ENCODE peak calls at places on chromosomes 13 and 19, in seven cellular contexts. H is uterus; Q is fibroblast of lung; M is bronchial epithelial cell; O is spleen; K is keratinocyte; P is CD8-positive, alpha-beta T cell. B is an unnamed sample.

GRCh38 chr19:32598022-32598421 is 17.0 kb downstream of the PDCD5 start:
- DNase-seq in O (no peak), H (no peak), K (no peak), M (no peak), P (no peak), Q (no peak), B (no peak)

GRCh38 chr13:31207630-31208549 is 8.1 kb downstream of the B3GLCT start:
- DNase-seq in H (peak; percentile 70), P (no peak), K (no peak), O (no peak), Q (peak; percentile 76), M (no peak), B (peak; percentile 38)

GRCh38 chr19:48510421-48511268 is 990 bp downstream of the LMTK3 start:
- DNase-seq in Q (peak; percentile 33), P (peak; percentile 67), K (no peak), O (peak; percentile 88), H (peak; percentile 62), M (peak; percentile 29), B (peak; percentile 27)

GRCh38 chr13:26867451-26868067 is 107.0 kb upstream of the GPR12 start:
- DNase-seq in P (no peak), K (no peak), M (peak; percentile 8), H (no peak), O (no peak), Q (peak; percentile 17), B (peak; percentile 22)

GRCh38 chr13:39567569-39567968 is 35.4 kb downstream of the LHFPL6 start:
- DNase-seq in O (no peak), P (no peak), H (no peak), Q (no peak), M (no peak), K (no peak), B (no peak)

GRCh38 chr19:14553042-14553938 is 18.6 kb downstream of the NDUFB7 start:
- DNase-seq in H (no peak), O (no peak), K (no peak), Q (no peak), M (no peak), P (no peak), B (no peak)

GRCh38 chr13:108322206-108322824 is 52.8 kb downstream of the TNFSF13B start:
- DNase-seq in P (no peak), H (no peak), O (no peak), Q (peak; percentile 33), M (peak; percentile 47), K (peak; percentile 1), B (peak; percentile 22)

GRCh38 chr13:24670927-24671326 is 9.3 kb upstream of the ATP12A start:
- DNase-seq in K (no peak), H (no peak), Q (peak; percentile 20), M (no peak), P (no peak), O (no peak), B (peak; percentile 9)

GRCh38 chr13:35599385-35599784 is 122.9 kb upstream of the MAB21L1 start:
- DNase-seq in K (no peak), M (peak; percentile 89), H (no peak), O (no peak), P (no peak), Q (no peak), B (no peak)

GRCh38 chr19:7899751-7900352 is 3.8 kb upstream of the MAP2K7 start:
- DNase-seq in H (no peak), O (no peak), M (no peak), P (no peak), K (no peak), Q (no peak), B (no peak)

GRCh38 chr19:46426506-46427162 is 2.1 kb downstream of the PNMA8C start:
- DNase-seq in Q (peak; percentile 68), P (no peak), H (peak; percentile 73), M (peak; percentile 56), K (no peak), O (peak; percentile 79), B (peak; percentile 56)

GRCh38 chr13:64662887-64663593 is 2567.1 kb downstream of the PCDH9 start:
- DNase-seq in M (no peak), H (no peak), K (no peak), P (no peak), Q (no peak), O (no peak), B (no peak)

GRCh38 chr19:37227996-37228395 is 10.0 kb downstream of the ZNF383 start:
- DNase-seq in H (no peak), P (peak; percentile 22), K (no peak), O (no peak), M (no peak), Q (no peak), B (no peak)

GRCh38 chr19:19691683-19692082 is 23.0 kb downstream of the ZNF101 start:
- DNase-seq in K (no peak), O (no peak), M (no peak), Q (no peak), H (no peak), P (no peak), B (no peak)

GRCh38 chr13:59690857-59691500 is 472.7 kb downstream of the DIAPH3 start:
- DNase-seq in H (no peak), P (no peak), K (no peak), M (no peak), O (no peak), Q (peak; percentile 42), B (peak; percentile 20)

GRCh38 chr13:36453518-36453917 is 21.2 kb downstream of the CCNA1 start:
- DNase-seq in O (no peak), Q (peak; percentile 20), P (no peak), K (no peak), H (no peak), M (peak; percentile 28), B (no peak)

GRCh38 chr19:932647-933552 is 7.1 kb downstream of the ARID3A start:
- DNase-seq in P (no peak), M (no peak), H (peak; percentile 80), K (no peak), O (peak; percentile 86), Q (peak; percentile 93), B (peak; percentile 70)
- H3K4me3 ChIP-seq in P (no peak overlapping the region), M (no peak overlapping the region), H (no peak overlapping the region), K (no peak overlapping the region), O (no peak overlapping the region), Q (peak overlapping the region; percentile 44), B (peak overlapping the region; percentile 22)

GRCh38 chr19:50562329-50562728 is 5.9 kb downstream of the LRRC4B start:
- DNase-seq in K (no peak), H (no peak), O (no peak), Q (no peak), M (no peak), P (no peak), B (no peak)

GRCh38 chr19:50563597-50563996 is 4.6 kb downstream of the LRRC4B start:
- DNase-seq in K (no peak), O (no peak), M (no peak), H (no peak), Q (no peak), P (no peak), B (no peak)

GRCh38 chr19:50562996-50563395 is 5.2 kb downstream of the LRRC4B start:
- DNase-seq in O (no peak), H (no peak), P (no peak), Q (no peak), K (no peak), M (no peak), B (no peak)

GRCh38 chr19:50565984-50566903 is 2.0 kb downstream of the LRRC4B start:
- DNase-seq in O (no peak), K (no peak), M (no peak), H (no peak), P (no peak), Q (no peak), B (no peak)

GRCh38 chr19:50564229-50565105 is 3.8 kb downstream of the LRRC4B start:
- DNase-seq in K (no peak), O (no peak), H (no peak), Q (no peak), M (no peak), P (no peak), B (no peak)
- H3K4me3 ChIP-seq in K (no peak overlapping the region), O (no peak overlapping the region), H (no peak overlapping the region), Q (no peak overlapping the region), M (no peak overlapping the region), P (no peak overlapping the region), B (no peak overlapping the region)

DNA sequence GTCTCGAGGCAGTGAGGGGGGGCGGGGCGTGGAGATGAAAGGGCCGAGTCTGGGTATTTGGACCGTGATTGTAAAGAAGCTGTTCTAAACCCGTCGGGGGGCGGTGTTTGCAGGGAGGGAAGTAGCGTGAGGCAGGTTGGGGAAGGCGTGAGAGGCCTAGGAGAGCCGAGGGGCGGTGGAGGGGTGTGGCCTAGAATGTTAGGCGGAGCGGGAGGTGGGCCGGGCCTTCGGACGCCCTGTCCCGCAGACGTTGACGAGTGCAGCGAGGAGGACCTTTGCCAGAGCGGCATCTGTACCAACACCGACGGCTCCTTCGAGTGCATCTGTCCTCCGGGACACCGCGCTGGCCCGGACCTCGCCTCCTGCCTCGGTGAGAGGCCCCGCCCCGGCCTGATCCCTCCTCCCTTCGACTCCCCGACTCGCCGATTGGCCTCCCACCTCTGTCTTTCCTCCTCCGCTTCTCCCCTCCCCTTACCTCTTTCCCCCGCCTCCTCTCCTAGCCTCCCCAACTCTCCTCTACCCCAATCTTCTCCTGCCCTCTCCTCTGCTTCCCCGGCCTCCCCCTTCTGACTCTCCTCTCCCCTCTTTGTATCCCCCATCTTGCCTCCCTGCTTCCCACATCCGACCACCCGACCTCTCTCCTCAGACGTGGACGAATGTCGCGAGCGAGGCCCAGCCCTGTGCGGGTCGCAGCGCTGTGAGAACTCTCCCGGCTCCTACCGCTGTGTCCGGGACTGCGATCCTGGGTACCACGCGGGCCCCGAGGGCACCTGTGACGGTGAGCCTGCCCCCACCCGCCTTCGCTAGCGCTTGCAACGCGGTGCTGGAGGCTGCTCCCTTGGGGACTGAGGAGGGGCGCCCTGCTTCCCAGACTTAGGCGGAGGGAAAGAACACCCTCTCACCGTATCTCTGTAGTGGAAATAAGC is 12.8 kb downstream of the LTBP4 start:
- DNase-seq in Q (peak; percentile 89), P (peak; percentile 76), H (peak; percentile 88), O (peak; percentile 94), M (peak; percentile 73), K (no peak), B (peak; percentile 85)
- H3K4me3 ChIP-seq in Q (peak overlapping the region; percentile 65), P (peak overlapping the region; percentile 89), H (peak overlapping the region; percentile 49), O (peak overlapping the region; percentile 59), M (peak overlapping the region; percentile 75), K (peak overlapping the region; percentile 58), B (peak overlapping the region; percentile 86)

DNA sequence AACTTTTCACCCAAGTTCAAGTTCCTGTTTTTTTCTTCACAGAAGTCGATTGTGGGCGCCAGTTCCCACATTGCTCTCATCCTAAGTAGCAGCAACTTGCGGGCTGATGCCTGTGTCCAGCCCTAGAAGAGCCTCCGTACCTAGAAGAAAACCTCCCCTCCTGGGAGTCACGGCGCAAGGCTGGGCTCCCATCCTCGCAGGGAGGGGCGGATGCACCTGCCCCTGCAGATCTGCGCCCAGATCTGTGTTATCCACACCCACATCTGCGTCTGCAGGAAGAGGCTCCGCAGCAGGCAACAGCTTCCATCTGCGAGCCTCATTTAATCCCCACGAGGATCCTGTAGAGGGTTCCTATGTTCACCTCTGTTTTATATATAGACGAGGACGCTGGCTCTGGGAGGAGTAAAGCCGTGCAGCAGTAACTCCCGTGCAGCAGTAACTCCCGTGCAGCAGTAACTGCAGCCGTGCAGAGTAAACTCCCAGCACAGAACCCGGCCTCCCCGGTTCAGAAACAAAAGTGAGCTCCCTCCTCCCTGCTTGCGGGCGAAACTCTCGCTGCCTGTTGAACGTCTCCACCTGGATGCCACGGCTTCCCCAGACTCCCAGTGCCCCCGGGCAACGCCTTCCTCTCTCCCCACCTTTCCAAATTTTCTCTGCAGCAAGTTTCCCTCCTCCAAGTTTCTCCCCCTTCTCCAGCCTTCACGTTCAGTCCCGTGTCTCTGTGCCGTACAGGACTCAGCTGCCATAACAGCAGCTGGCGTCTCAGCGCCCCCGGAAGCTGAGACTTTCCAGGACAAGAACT is 23.5 kb upstream of the LAIR1 start:
- DNase-seq in K (no peak), M (no peak), Q (no peak), P (peak; percentile 27), H (no peak), O (peak; percentile 85), B (no peak)
- H3K4me3 ChIP-seq in K (no peak overlapping the region), M (no peak overlapping the region), Q (peak overlapping the region; percentile 28), P (peak overlapping the region; percentile 64), H (no peak overlapping the region), O (peak overlapping the region; percentile 44), B (peak overlapping the region; percentile 22)

GRCh38 chr13:105703843-105704242 is 831.6 kb downstream of the EFNB2 start:
- DNase-seq in M (no peak), K (no peak), H (no peak), Q (no peak), O (no peak), P (no peak), B (no peak)
- H3K4me3 ChIP-seq in M (no peak overlapping the region), K (no peak overlapping the region), H (no peak overlapping the region), Q (no peak overlapping the region), O (no peak overlapping the region), P (no peak overlapping the region), B (no peak overlapping the region)

B was measured in brain microvascular endothelial cell.